ENCODE peak calls at places on chromosomes 4 and X, in six cellular contexts. Q is body of pancreas, E is PC-3, W is left ventricle myocardium inferior, D is BJ, J is NB4. L is an unnamed sample.

GRCh38 chr4:13470379-13470778 is 13.8 kb downstream of the RAB28 start:
- DNase-seq in Q (no peak), E (no peak), W (no peak), D (no peak), J (no peak), L (no peak)

GRCh38 chrX:87376896-87377295 is 140.7 kb upstream of the KLHL4 start:
- DNase-seq in Q (no peak), E (no peak), W (no peak), D (no peak), J (no peak), L (no peak)

GRCh38 chr4:7073526-7074390 is 5.9 kb upstream of the GRPEL1 start:
- DNase-seq in Q (no peak), E (peak; percentile 67), W (no peak), D (no peak), J (peak; percentile 75), L (peak; percentile 56)

GRCh38 chrX:136057567-136057966 is 72.3 kb downstream of the SLC9A6 start:
- DNase-seq in Q (no peak), E (peak; percentile 26), W (no peak), D (no peak), J (no peak), L (no peak)

GRCh38 chrX:135893294-135893817 is at the start of the genes CT45A10 and SAGE1:
- DNase-seq in Q (no peak), E (no peak), W (no peak), D (no peak), J (no peak), L (no peak)

GRCh38 chr4:84648863-84649647 is 66.1 kb downstream of the CDS1 start:
- DNase-seq in Q (no peak), E (peak; percentile 46), W (no peak), D (no peak), J (peak; percentile 7), L (no peak)

GRCh38 chr4:11426003-11426402 is 2.7 kb downstream of the HS3ST1 start:
- DNase-seq in Q (no peak), E (no peak), W (no peak), D (no peak), J (no peak), L (no peak)

GRCh38 chr4:55381502-55381901 is 14.3 kb upstream of the TMEM165 start:
- DNase-seq in Q (no peak), E (no peak), W (no peak), D (no peak), J (no peak), L (no peak)

GRCh38 chr4:53861856-53862610 is 202.4 kb downstream of the CHIC2 start:
- DNase-seq in Q (no peak), E (peak; percentile 73), W (no peak), D (peak; percentile 93), J (peak; percentile 67), L (peak; percentile 98)

GRCh38 chr4:1872918-1873269 is 1.7 kb downstream of the NSD2 start:
- DNase-seq in Q (no peak), E (peak; percentile 64), W (no peak), D (no peak), J (peak; percentile 65), L (peak; percentile 81)

GRCh38 chrX:22950278-22951266 is 49.2 kb upstream of the DDX53 start:
- DNase-seq in Q (peak; percentile 22), E (peak; percentile 88), W (no peak), D (peak; percentile 33), J (peak; percentile 59), L (peak; percentile 88)

GRCh38 chrX:54479471-54480122 is 16.4 kb downstream of the FGD1 start:
- DNase-seq in Q (no peak), E (no peak), W (no peak), D (no peak), J (no peak), L (no peak)

GRCh38 chr4:70715097-70715496 is 6.7 kb upstream of the RUFY3 start:
- DNase-seq in Q (no peak), E (no peak), W (no peak), D (no peak), J (no peak), L (peak; percentile 79)

GRCh38 chr4:19776021-19776459 is 475.7 kb upstream of the SLIT2 start:
- DNase-seq in Q (no peak), E (peak; percentile 96), W (no peak), D (peak; percentile 29), J (no peak), L (peak; percentile 89)

GRCh38 chrX:3161686-3162085 is 120.4 kb downstream of the ARSF start:
- DNase-seq in Q (no peak), E (no peak), W (no peak), D (no peak), J (no peak), L (peak; percentile 54)

GRCh38 chr4:80967346-80967745 is 63.2 kb upstream of the BMP3 start:
- DNase-seq in Q (no peak), E (no peak), W (no peak), D (no peak), J (no peak), L (peak; percentile 38)

GRCh38 chr4:3716034-3716875 is 49.9 kb upstream of the ADRA2C start:
- DNase-seq in Q (no peak), E (no peak), W (peak; percentile 11), D (no peak), J (no peak), L (no peak)

GRCh38 chr4:45331796-45332195 is 605.4 kb upstream of the GNPDA2 start:
- DNase-seq in Q (no peak), E (no peak), W (no peak), D (no peak), J (no peak), L (no peak)

GRCh38 chr4:1945492-1945891 is 63.3 kb downstream of the NELFA start:
- DNase-seq in Q (no peak), E (no peak), W (no peak), D (no peak), J (no peak), L (no peak)

GRCh38 chrX:40010550-40011364 is 87.0 kb downstream of the BCOR start:
- DNase-seq in Q (no peak), E (no peak), W (no peak), D (no peak), J (peak; percentile 88), L (no peak)

GRCh38 chrX:40735318-40736169 is at the start of gene MED14:
- DNase-seq in Q (peak; percentile 80), E (peak; percentile 84), W (peak; percentile 86), D (peak; percentile 30), J (peak; percentile 94), L (peak; percentile 78)

GRCh38 chr4:169975837-169976796 is 50.1 kb downstream of the MFAP3L start:
- DNase-seq in Q (no peak), E (no peak), W (no peak), D (no peak), J (no peak), L (no peak)

GRCh38 chrX:103464774-103465117 is 54.5 kb downstream of the RAB40A start:
- DNase-seq in Q (peak; percentile 78), E (peak; percentile 88), W (peak; percentile 52), D (no peak), J (peak; percentile 63), L (peak; percentile 76)

GRCh38 chr4:118032691-118033090 is 1.6 kb upstream of the NDST3 start:
- DNase-seq in Q (no peak), E (peak; percentile 60), W (no peak), D (no peak), J (no peak), L (peak; percentile 10)

GRCh38 chr4:2441393-2442174 is 22.8 kb downstream of the CFAP99 start:
- DNase-seq in Q (peak; percentile 67), E (peak; percentile 70), W (peak; percentile 47), D (no peak), J (peak; percentile 90), L (peak; percentile 66)

GRCh38 chrX:38985375-38985774 is 184.1 kb downstream of the MID1IP1 start:
- DNase-seq in Q (no peak), E (peak; percentile 58), W (no peak), D (no peak), J (peak; percentile 58), L (peak; percentile 36)
- TF ChIP-seq CTCF in Q (no peak), E (peak; percentile 60), W (peak; percentile 39), D (no peak), J (no peak), L (peak; percentile 24)

GRCh38 chr4:186765138-186765537 is 41.5 kb upstream of the FAT1 start:
- DNase-seq in Q (no peak), E (no peak), W (no peak), D (peak; percentile 55), J (no peak), L (peak; percentile 67)
- H3K4me3 ChIP-seq in Q (no peak overlapping the region), E (no peak overlapping the region), W (no peak overlapping the region), D (no peak overlapping the region), J (no peak overlapping the region), L (peak overlapping the region; percentile 8)

DNA sequence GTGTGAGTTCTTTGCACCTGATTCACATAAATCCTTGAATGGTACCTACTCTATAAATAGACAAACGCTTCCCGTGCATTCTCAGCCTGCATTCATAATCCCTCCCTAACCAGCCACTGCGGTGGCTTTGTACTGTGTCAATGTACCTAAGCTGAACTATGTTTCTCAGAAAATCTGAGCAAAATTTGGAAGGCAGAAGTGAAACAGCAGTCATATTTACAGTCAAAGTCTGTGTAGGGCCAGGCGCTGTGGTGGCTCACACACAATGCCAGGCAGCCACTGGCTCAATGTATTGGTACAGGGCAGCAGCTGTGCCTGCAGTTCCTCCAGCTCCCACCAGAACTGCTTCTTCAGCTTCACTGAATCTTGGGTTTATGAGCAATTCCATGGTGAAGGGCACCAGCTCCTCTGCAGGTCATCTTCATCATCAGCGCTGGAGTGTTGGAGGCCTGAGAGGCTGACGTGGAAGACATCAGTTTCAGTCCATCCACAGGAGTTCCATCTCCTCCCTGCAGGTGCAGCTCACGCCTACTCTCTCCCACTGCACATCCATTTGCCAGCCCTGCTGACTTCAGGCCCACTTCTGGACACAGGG is 32.3 kb upstream of the IRF2 start:
- DNase-seq in Q (no peak), E (peak; percentile 20), W (no peak), D (no peak), J (peak; percentile 30), L (no peak)
- TF ChIP-seq CTCF in Q (no peak), E (no peak), W (no peak), D (no peak), J (no peak), L (no peak)

DNA sequence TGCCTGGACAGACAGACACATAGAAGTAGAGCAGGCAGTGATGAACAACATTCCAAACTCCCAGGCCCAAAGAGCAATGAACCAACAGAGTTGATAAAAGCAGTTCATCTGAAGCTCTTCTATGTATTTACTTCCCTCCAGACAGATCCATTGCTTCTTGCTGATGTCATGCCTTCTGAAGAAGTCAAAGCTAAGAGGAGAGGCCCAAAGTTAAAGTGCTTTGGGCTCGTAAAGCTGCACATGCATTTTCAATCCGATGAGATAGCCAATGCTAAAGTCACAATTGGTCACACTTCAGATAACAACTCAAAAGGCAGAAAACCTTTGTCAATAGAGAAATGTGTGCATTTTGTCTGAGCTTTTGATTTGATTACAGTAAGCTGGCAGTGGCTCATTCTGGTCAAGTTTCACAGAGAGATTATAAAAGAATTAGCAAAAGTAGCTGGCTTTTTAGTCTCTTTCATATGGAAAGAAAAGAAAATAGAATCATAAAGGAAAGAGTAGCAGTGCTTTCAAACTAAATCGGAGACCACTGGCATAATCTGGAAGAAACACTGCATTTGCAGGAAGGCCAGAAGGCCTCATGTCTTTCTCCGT is 82.0 kb downstream of the GPC4 start:
- DNase-seq in Q (no peak), E (no peak), W (no peak), D (no peak), J (no peak), L (no peak)
- H3K4me3 ChIP-seq in Q (no peak overlapping the region), E (no peak overlapping the region), W (no peak overlapping the region), D (no peak overlapping the region), J (no peak overlapping the region), L (no peak overlapping the region)

GRCh38 chrX:56978172-56978571 is 17.2 kb downstream of the SPIN3 start:
- DNase-seq in Q (peak; percentile 12), E (peak; percentile 73), W (no peak), D (no peak), J (peak; percentile 54), L (peak; percentile 57)
- TF ChIP-seq CTCF in Q (peak; percentile 50), E (peak; percentile 76), W (peak; percentile 66), D (peak; percentile 58), J (peak; percentile 30), L (peak; percentile 74)